ENCODE peak calls at places on chromosomes 13 and 19, in ten cellular contexts. S, N, J, O, W, R, U, P, L and V are unnamed samples.

GRCh38 chr19:30659638-30660037 is 287.5 kb downstream of the ZNF536 start:
- DNase-seq in U (no peak), N (no peak), W (no peak), S (no peak), J (no peak), L (no peak), P (no peak), R (no peak), O (no peak), V (no peak)

GRCh38 chr19:4361152-4362037 is 18.0 kb downstream of the MPND start:
- DNase-seq in P (no peak), U (no peak), W (no peak), J (no peak), O (no peak), L (no peak), N (no peak), R (peak; percentile 67), S (no peak), V (no peak)

GRCh38 chr13:98419786-98420559 is 156.9 kb downstream of the STK24 start:
- DNase-seq in P (no peak), N (no peak), S (no peak), U (no peak), J (no peak), L (no peak), W (no peak), O (no peak), R (no peak), V (no peak)

GRCh38 chr13:100128373-100128772 is 39.5 kb downstream of the PCCA start:
- DNase-seq in S (no peak), J (no peak), R (no peak), O (no peak), P (no peak), L (no peak), W (no peak), U (peak; percentile 46), N (no peak), V (no peak)

GRCh38 chr19:42066075-42066754 is 3.8 kb downstream of the GRIK5 start:
- DNase-seq in P (no peak), O (no peak), J (peak; percentile 73), S (no peak), U (peak; percentile 35), N (no peak), W (peak; percentile 60), R (no peak), L (no peak), V (no peak)

GRCh38 chr13:87153371-87153770 is 517.8 kb upstream of the SLITRK5 start:
- DNase-seq in L (no peak), J (no peak), S (no peak), W (no peak), P (no peak), N (no peak), U (no peak), R (no peak), O (no peak), V (no peak)

GRCh38 chr13:73365240-73365639 is 306.4 kb downstream of the KLF5 start:
- DNase-seq in R (no peak), S (no peak), W (peak; percentile 14), P (no peak), L (peak; percentile 28), O (no peak), U (no peak), J (no peak), N (no peak), V (no peak)

GRCh38 chr19:2271516-2272103 is 10.4 kb downstream of the PEAK3 start:
- DNase-seq in N (no peak), L (no peak), P (no peak), R (no peak), S (no peak), U (peak; percentile 88), J (no peak), W (no peak), O (no peak), V (no peak)

GRCh38 chr13:111338841-111339240 is 18.4 kb downstream of the TEX29 start:
- DNase-seq in O (no peak), N (no peak), R (no peak), U (no peak), W (no peak), S (no peak), J (no peak), L (no peak), P (no peak), V (no peak)

GRCh38 chr19:3392480-3392879 is 26.1 kb downstream of the NFIC start:
- DNase-seq in P (no peak), J (no peak), O (no peak), L (no peak), N (no peak), W (no peak), S (no peak), U (peak; percentile 45), R (no peak), V (no peak)

GRCh38 chr19:51639916-51640315 is 6.7 kb downstream of the SIGLEC14 start:
- DNase-seq in P (no peak), R (no peak), O (no peak), L (no peak), J (no peak), W (no peak), U (no peak), S (no peak), N (no peak), V (no peak)

GRCh38 chr19:6278740-6279619 is 795 bp downstream of the MLLT1 start:
- DNase-seq in O (no peak), N (no peak), L (no peak), J (peak; percentile 28), R (no peak), S (no peak), U (no peak), P (no peak), W (no peak), V (no peak)

GRCh38 chr13:43021926-43022670 is 1.3 kb upstream of the DNAJC15 start:
- DNase-seq in L (no peak), J (no peak), O (no peak), W (no peak), R (no peak), U (no peak), N (no peak), S (no peak), P (no peak), V (no peak)

GRCh38 chr19:21580101-21580500 is 74.7 kb downstream of the ZNF429 start:
- DNase-seq in J (no peak), W (no peak), S (no peak), N (no peak), O (no peak), R (no peak), L (no peak), P (no peak), U (no peak), V (no peak)

GRCh38 chr19:2478324-2478755 is 2.4 kb downstream of the GADD45B start:
- DNase-seq in J (peak; percentile 72), R (peak; percentile 92), O (no peak), S (peak; percentile 62), N (peak; percentile 25), W (peak; percentile 68), P (peak; percentile 40), U (peak; percentile 78), L (peak; percentile 78), V (peak; percentile 95)

GRCh38 chr19:39514840-39515550 is at the start of gene SELENOV:
- DNase-seq in L (no peak), R (no peak), P (no peak), J (peak; percentile 27), O (no peak), W (no peak), U (no peak), S (no peak), N (no peak), V (no peak)

GRCh38 chr19:10288662-10289166 is 1.0 kb upstream of the ICAM5 start:
- DNase-seq in L (peak; percentile 59), P (no peak), S (no peak), O (no peak), U (no peak), W (peak; percentile 55), J (peak; percentile 73), R (no peak), N (no peak), V (peak; percentile 87)

GRCh38 chr19:45766919-45767346 is 2.1 kb downstream of the SIX5 start:
- DNase-seq in W (no peak), P (no peak), S (no peak), J (no peak), O (no peak), L (no peak), R (no peak), N (no peak), U (no peak), V (no peak)

GRCh38 chr13:112855859-112856258 is 113.2 kb upstream of the MCF2L start:
- DNase-seq in P (no peak), U (no peak), W (no peak), L (no peak), O (no peak), N (no peak), R (no peak), J (no peak), S (no peak), V (no peak)

GRCh38 chr13:113935523-113935922 is 38.4 kb downstream of the C13orf46 start:
- DNase-seq in S (no peak), N (no peak), P (no peak), L (no peak), J (no peak), U (no peak), W (no peak), O (no peak), R (peak; percentile 51), V (no peak)

GRCh38 chr19:39696418-39696817 is 7.9 kb upstream of the LGALS14 start:
- DNase-seq in U (peak; percentile 7), W (no peak), R (no peak), S (no peak), J (no peak), O (no peak), N (no peak), L (no peak), P (no peak), V (no peak)

GRCh38 chr19:42175952-42176648 is 41.4 kb downstream of the DEDD2 start:
- DNase-seq in O (no peak), N (no peak), L (no peak), J (peak; percentile 62), W (no peak), U (peak; percentile 8), S (no peak), P (no peak), R (no peak), V (no peak)

GRCh38 chr13:77752512-77753069 is 55.1 kb downstream of the SLAIN1 start:
- DNase-seq in L (no peak), N (no peak), W (no peak), J (no peak), P (no peak), S (no peak), O (no peak), U (no peak), R (no peak), V (no peak)

GRCh38 chr19:39582891-39583625 is 19.3 kb upstream of the LGALS13 start:
- DNase-seq in P (no peak), R (no peak), J (no peak), S (no peak), U (no peak), W (no peak), L (peak; percentile 8), O (no peak), N (no peak), V (no peak)

GRCh38 chr19:39971380-39971841 is 446 bp downstream of the PSMC4 start:
- DNase-seq in L (no peak), J (no peak), W (no peak), U (no peak), O (no peak), S (no peak), R (no peak), P (no peak), N (no peak), V (no peak)

GRCh38 chr13:41917641-41918040 is 43.3 kb downstream of the VWA8 start:
- DNase-seq in S (no peak), P (no peak), W (no peak), N (no peak), O (no peak), L (no peak), R (no peak), J (no peak), U (no peak), V (no peak)

GRCh38 chr19:19261350-19262189 is 11.5 kb downstream of the TM6SF2 start:
- DNase-seq in L (no peak), O (no peak), S (no peak), N (no peak), U (no peak), R (no peak), J (no peak), W (no peak), P (peak; percentile 10), V (peak; percentile 5)

GRCh38 chr19:287381-287871 is 3.8 kb downstream of the PLPP2 start:
- DNase-seq in J (no peak), W (no peak), S (no peak), U (no peak), N (no peak), L (no peak), P (no peak), O (no peak), R (peak; percentile 53), V (no peak)